ENCODE peak calls at places on chromosomes 13 and 19, in six cellular contexts. W, I, J, H, X and F are unnamed samples.

GRCh38 chr13:98697833-98698232 is 54.6 kb downstream of the SLC15A1 start:
- DNase-seq in W (no peak), I (no peak), J (no peak), H (no peak), X (no peak), F (no peak)

GRCh38 chr19:48443262-48443661 is 2.5 kb upstream of the GRWD1 start:
- DNase-seq in W (no peak), I (no peak), J (no peak), H (no peak), X (no peak), F (no peak)

GRCh38 chr19:2054763-2055162 is 3.7 kb upstream of the MKNK2 start:
- DNase-seq in W (no peak), I (peak; percentile 22), J (no peak), H (no peak), X (no peak), F (no peak)

GRCh38 chr13:73025212-73026012 is 33.4 kb upstream of the KLF5 start:
- DNase-seq in W (peak; percentile 78), I (no peak), J (peak; percentile 84), H (no peak), X (no peak), F (no peak)

GRCh38 chr13:111533900-111534645 is 213.6 kb downstream of the TEX29 start:
- DNase-seq in W (no peak), I (no peak), J (no peak), H (no peak), X (no peak), F (no peak)

GRCh38 chr19:14021474-14021873 is 6.5 kb upstream of the RLN3 start:
- DNase-seq in W (no peak), I (peak; percentile 47), J (no peak), H (no peak), X (no peak), F (no peak)

GRCh38 chr13:32746474-32746873 is 160.2 kb downstream of the PDS5B start:
- DNase-seq in W (no peak), I (no peak), J (no peak), H (no peak), X (no peak), F (no peak)

GRCh38 chr13:106569233-106570095 is 1.5 kb upstream of the ARGLU1 start:
- DNase-seq in W (no peak), I (no peak), J (peak; percentile 55), H (no peak), X (no peak), F (no peak)

GRCh38 chr13:46475586-46475991 is 77.4 kb upstream of the LRCH1 start:
- DNase-seq in W (no peak), I (no peak), J (no peak), H (no peak), X (no peak), F (no peak)

GRCh38 chr13:111399334-111399733 is 78.9 kb downstream of the TEX29 start:
- DNase-seq in W (no peak), I (peak; percentile 14), J (no peak), H (no peak), X (no peak), F (no peak)

GRCh38 chr13:70027551-70027950 is 80.1 kb upstream of the ATXN8OS start:
- DNase-seq in W (no peak), I (no peak), J (no peak), H (no peak), X (no peak), F (no peak)

GRCh38 chr19:8575467-8575997 is 1.7 kb downstream of the MYO1F start:
- DNase-seq in W (peak; percentile 31), I (peak; percentile 69), J (no peak), H (peak; percentile 69), X (peak; percentile 57), F (peak; percentile 48)

GRCh38 chr13:76687467-76687866 is 198.7 kb downstream of the KCTD12 start:
- DNase-seq in W (no peak), I (no peak), J (no peak), H (no peak), X (no peak), F (no peak)

GRCh38 chr13:76683854-76684253 is 202.4 kb downstream of the KCTD12 start:
- DNase-seq in W (no peak), I (no peak), J (no peak), H (no peak), X (no peak), F (no peak)

GRCh38 chr13:76683168-76683567 is 203.0 kb downstream of the KCTD12 start:
- DNase-seq in W (no peak), I (no peak), J (no peak), H (no peak), X (no peak), F (no peak)

GRCh38 chr13:76685938-76686337 is 200.3 kb downstream of the KCTD12 start:
- DNase-seq in W (no peak), I (no peak), J (no peak), H (no peak), X (no peak), F (no peak)

GRCh38 chr13:76684336-76684735 is 201.9 kb downstream of the KCTD12 start:
- DNase-seq in W (no peak), I (no peak), J (no peak), H (no peak), X (no peak), F (no peak)
- H3K27ac ChIP-seq in W (no peak overlapping the region), I (no peak overlapping the region), J (no peak overlapping the region), H (no peak overlapping the region), X (no peak overlapping the region), F (no peak overlapping the region)

GRCh38 chr13:42275098-42275471 is 3.1 kb downstream of the AKAP11 start:
- DNase-seq in W (no peak), I (no peak), J (no peak), H (no peak), X (no peak), F (no peak)
- H3K27ac ChIP-seq in W (no peak overlapping the region), I (no peak overlapping the region), J (no peak overlapping the region), H (no peak overlapping the region), X (no peak overlapping the region), F (no peak overlapping the region)

DNA sequence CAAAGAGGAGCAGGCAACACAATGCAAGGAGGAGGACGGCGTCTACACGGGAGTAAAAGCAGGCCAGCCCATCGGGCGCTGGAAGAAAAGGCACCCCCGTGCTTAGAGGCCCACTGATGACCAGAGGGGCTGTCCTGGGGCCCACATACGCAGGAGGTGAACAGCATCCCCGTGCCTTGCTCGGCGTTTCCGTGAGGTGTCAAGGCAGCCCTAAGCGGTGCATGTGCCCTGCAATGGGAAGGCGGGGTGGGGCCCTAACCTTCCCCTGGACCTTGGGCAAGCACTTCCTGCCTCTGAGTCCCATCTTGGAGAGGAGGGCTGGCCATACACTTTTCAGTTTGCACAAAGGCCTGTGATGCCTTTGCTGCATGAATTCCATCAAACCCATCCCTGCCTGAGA is 47.8 kb upstream of the ATP11A start:
- DNase-seq in W (no peak), I (no peak), J (no peak), H (no peak), X (no peak), F (no peak)
- H3K27ac ChIP-seq in W (no peak overlapping the region), I (no peak overlapping the region), J (no peak overlapping the region), H (no peak overlapping the region), X (no peak overlapping the region), F (no peak overlapping the region)

DNA sequence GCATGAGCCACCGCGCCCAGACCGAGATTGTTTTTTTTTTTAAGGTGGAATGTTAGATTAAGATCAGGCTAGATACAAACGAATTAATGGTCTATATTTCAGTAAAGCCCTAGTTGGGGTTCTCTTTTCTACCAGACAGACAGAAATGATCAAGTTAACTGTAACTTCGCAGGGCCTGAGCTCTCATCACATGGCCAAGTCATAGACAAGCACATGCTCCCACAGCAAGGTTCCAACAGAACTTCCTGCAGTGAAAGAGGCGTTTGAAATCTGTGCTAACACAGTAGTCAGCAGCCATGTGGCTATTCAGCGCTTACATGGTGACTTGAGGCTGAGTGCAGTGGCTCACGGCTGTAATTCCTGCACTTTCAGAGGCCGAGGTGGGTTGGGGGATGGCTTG is 34.7 kb upstream of the SEMA6B start:
- DNase-seq in W (no peak), I (no peak), J (no peak), H (no peak), X (no peak), F (no peak)
- H3K27ac ChIP-seq in W (no peak overlapping the region), I (no peak overlapping the region), J (no peak overlapping the region), H (no peak overlapping the region), X (peak overlapping the region; percentile 52), F (no peak overlapping the region)

DNA sequence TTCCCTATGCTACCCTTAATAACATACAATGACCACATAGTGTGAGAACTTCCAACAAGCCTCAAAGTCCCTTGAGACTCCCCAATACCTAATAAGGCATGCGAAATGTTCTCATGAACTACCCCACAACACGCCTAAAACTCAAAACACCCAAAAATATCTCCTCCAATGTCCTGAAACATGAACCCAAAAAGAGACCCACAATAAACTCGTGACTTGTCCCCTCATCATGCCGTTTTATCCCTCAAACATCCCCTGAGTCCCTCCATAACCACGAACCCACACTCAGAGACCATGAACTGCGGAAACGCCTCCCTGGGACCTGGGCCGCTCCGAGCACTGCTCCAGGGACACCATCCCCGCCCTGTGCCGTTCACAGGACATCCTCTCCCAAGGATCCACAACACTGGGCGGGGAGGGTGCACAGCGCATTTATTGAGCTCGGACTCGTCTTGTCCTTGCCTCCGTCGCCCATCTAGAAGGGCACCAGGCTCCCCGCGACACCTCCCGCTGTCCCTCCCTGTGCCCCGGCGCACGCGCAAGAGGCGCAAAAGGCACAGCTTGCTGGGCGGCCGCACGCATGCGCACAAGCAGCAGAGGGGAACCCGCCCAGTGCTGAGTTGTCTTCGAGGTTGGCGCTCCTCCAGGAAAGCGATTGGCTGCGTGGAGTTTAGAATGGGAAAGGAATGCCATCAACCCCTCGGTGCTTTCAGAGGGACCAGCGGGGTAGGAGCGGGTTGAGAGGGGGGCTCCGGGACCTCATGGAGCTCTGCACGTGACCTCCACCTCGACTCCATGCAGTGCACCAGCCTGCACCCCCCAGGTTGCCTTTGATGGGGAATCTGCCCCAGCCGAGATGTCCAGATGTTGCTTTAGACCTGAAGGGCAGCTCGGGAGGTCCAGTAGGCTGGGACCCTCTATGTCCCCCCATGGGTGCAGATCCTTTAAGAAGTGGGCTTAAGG is 8.8 kb downstream of the FXYD3 start:
- DNase-seq in W (peak; percentile 76), I (peak; percentile 58), J (peak; percentile 89), H (peak; percentile 85), X (peak; percentile 95), F (peak; percentile 82)
- H3K27ac ChIP-seq in W (peak overlapping the region; percentile 90), I (no peak overlapping the region), J (peak overlapping the region; percentile 74), H (peak overlapping the region; percentile 22), X (peak overlapping the region; percentile 83), F (peak overlapping the region; percentile 30)

DNA sequence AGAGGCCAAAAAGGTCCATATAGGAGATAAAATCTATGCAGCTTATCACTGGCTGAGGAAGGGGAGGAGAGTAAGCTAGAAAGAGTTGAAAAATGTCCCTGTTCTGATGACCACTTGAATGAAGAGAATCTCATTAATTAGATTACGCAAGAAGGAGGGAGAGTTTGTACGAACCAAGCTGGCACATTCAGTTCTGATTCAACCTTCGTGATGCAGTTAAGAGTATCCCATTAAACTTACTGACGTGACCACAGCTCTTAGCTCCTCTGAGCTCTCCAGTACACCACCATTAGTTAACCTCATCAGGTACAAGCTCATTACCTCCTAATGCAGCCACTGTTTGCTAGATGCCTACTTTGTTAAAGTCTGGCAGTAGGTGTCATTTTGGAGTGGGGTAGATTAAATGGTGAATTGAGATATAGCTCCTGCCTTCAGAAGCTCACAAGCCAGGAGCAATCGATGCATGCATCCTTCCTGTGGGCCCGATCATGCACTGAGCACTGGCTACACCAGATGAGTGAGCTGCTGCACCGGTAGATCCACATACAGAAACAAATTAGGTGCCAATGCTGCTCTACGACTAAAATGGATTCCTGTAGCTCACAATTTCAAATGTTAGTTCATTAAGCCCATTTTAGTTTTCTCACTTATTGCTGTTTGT is 458.3 kb downstream of the COG6 start:
- DNase-seq in W (no peak), I (no peak), J (peak; percentile 79), H (no peak), X (no peak), F (no peak)
- H3K27ac ChIP-seq in W (no peak overlapping the region), I (no peak overlapping the region), J (no peak overlapping the region), H (no peak overlapping the region), X (peak overlapping the region; percentile 0), F (no peak overlapping the region)

GRCh38 chr19:6479836-6480398 is 1.7 kb downstream of the DENND1C start:
- DNase-seq in W (no peak), I (no peak), J (no peak), H (no peak), X (no peak), F (no peak)
- H3K27ac ChIP-seq in W (no peak overlapping the region), I (no peak overlapping the region), J (no peak overlapping the region), H (peak overlapping the region; percentile 31), X (no peak overlapping the region), F (peak overlapping the region; percentile 58)